ENCODE peak calls at places on chromosomes 6 and 20, in ten cellular contexts. D, F, M, Y, K, J, W, S, H and V are unnamed samples.

GRCh38 chr6:88120635-88121034 is 45.5 kb downstream of the CNR1 start:
- DNase-seq in D (no peak), S (no peak), W (no peak), K (no peak), M (no peak), J (no peak), F (no peak), Y (no peak), H (no peak), V (no peak)

GRCh38 chr6:154197176-154197850 is 158.3 kb downstream of the OPRM1 start:
- DNase-seq in F (no peak), S (no peak), Y (no peak), K (no peak), H (no peak), D (no peak), M (no peak), J (no peak), W (no peak), V (no peak)

GRCh38 chr20:57425150-57426013 is 34.2 kb downstream of the RBM38 start:
- DNase-seq in H (no peak), K (no peak), M (no peak), D (no peak), J (no peak), Y (no peak), F (no peak), S (no peak), W (peak; percentile 28), V (peak; percentile 58)

GRCh38 chr6:107670792-107671199 is 153.3 kb downstream of the SCML4 start:
- DNase-seq in W (peak; percentile 30), K (peak; percentile 22), D (no peak), Y (peak; percentile 79), F (no peak), S (no peak), H (peak; percentile 47), J (peak; percentile 60), M (no peak), V (peak; percentile 82)

GRCh38 chr6:71527831-71528377 is 239.3 kb downstream of the OGFRL1 start:
- DNase-seq in S (no peak), W (no peak), H (no peak), F (no peak), M (no peak), Y (no peak), D (no peak), K (no peak), J (no peak), V (no peak)

GRCh38 chr6:16922282-16922681 is 161.0 kb upstream of the ATXN1 start:
- DNase-seq in F (no peak), Y (no peak), M (no peak), K (no peak), W (no peak), S (no peak), J (peak; percentile 16), H (no peak), D (no peak), V (no peak)

GRCh38 chr20:43925786-43926185 is 11.1 kb downstream of the TOX2 start:
- DNase-seq in J (no peak), F (peak; percentile 61), D (no peak), H (no peak), K (no peak), Y (no peak), M (no peak), W (no peak), S (no peak), V (no peak)

GRCh38 chr6:119587537-119587936 is 238.0 kb upstream of the MAN1A1 start:
- DNase-seq in M (no peak), Y (no peak), D (peak; percentile 3), K (no peak), H (no peak), S (no peak), J (peak; percentile 17), W (no peak), F (no peak), V (no peak)

GRCh38 chr6:21594427-21595264 is 1.1 kb downstream of the SOX4 start:
- DNase-seq in S (peak; percentile 60), D (no peak), K (peak; percentile 76), M (no peak), H (peak; percentile 61), W (peak; percentile 64), F (peak; percentile 89), J (peak; percentile 33), Y (peak; percentile 55), V (peak; percentile 75)

GRCh38 chr20:53737404-53738038 is 143.9 kb upstream of the ZNF217 start:
- DNase-seq in S (no peak), W (no peak), D (no peak), K (no peak), M (no peak), F (no peak), J (peak; percentile 22), Y (no peak), H (no peak), V (peak; percentile 62)

GRCh38 chr6:1574895-1575212 is 34.9 kb upstream of the FOXC1 start:
- DNase-seq in K (no peak), D (no peak), Y (no peak), W (no peak), J (peak; percentile 38), F (no peak), S (no peak), H (no peak), M (no peak), V (no peak)

GRCh38 chr6:150266963-150267685 is 101.7 kb upstream of the IYD start:
- DNase-seq in M (no peak), S (no peak), F (no peak), J (no peak), W (no peak), H (no peak), D (no peak), K (no peak), Y (no peak), V (no peak)

GRCh38 chr6:149246691-149247384 is 70.7 kb upstream of the TAB2 start:
- DNase-seq in J (no peak), S (no peak), F (no peak), W (no peak), D (no peak), H (no peak), M (no peak), K (no peak), Y (peak; percentile 32), V (peak; percentile 86)

GRCh38 chr6:33994198-33995045 is 151.5 kb downstream of the GRM4 start:
- DNase-seq in W (no peak), Y (no peak), D (no peak), F (no peak), M (no peak), S (no peak), K (no peak), H (no peak), J (no peak), V (no peak)

GRCh38 chr20:18007534-18008292 is 38.9 kb downstream of the MGME1 start:
- DNase-seq in K (no peak), M (no peak), Y (peak; percentile 15), D (no peak), H (no peak), J (no peak), S (peak; percentile 29), W (no peak), F (no peak), V (no peak)

GRCh38 chr6:39050453-39051112 is 2.0 kb downstream of the GLP1R start:
- DNase-seq in Y (no peak), D (no peak), H (no peak), M (no peak), F (no peak), J (no peak), W (no peak), S (no peak), K (no peak), V (no peak)

GRCh38 chr20:25984933-25985332 is 288.3 kb upstream of the ZNF337 start:
- DNase-seq in S (no peak), M (no peak), F (peak; percentile 73), K (peak; percentile 19), J (no peak), D (peak; percentile 16), H (no peak), Y (peak; percentile 70), W (no peak), V (no peak)
- H3K4me3 ChIP-seq in S (peak overlapping the region; percentile 33), M (peak overlapping the region; percentile 1), F (peak overlapping the region; percentile 8), K (no peak overlapping the region), J (no peak overlapping the region), D (peak overlapping the region; percentile 14), H (no peak overlapping the region), Y (peak overlapping the region; percentile 48), W (no peak overlapping the region), V (no peak overlapping the region)

DNA sequence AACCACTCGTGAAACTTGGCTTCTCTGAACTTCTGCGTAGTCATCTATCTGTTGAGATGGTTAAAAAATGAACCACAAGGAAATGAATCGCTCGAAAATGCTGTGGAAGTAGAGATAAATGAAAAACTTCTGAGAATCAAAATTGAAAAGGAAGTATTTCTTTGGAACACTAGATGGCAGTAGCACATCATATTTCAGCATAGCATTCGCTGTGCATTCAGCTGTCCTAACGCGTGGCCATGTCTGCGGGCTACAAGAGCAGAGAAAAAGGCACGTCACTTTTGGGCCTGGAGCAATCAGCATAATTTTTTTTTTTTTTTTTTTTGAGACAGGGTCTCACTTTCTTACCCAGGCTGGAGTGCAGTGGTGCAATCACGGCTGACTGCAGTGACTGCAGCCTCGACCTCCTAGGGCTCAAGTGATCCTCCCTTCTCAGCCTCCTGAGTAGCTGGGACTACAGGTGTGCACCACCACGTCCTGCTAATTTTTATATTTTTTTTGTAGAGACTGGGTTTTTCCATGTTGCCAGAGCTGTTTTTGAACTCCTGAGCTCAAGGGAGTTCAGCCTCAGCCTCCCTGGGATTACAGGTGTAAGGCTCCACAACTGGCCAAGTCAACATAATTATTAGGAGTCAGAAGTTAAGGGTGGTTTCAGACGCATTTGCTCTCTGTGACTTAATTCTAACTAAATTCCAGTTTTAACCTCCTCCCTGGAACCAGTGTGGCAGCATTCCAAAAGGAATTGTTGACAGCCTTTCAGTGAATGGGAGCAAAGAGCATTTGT is 8.8 kb upstream of the PERP start:
- DNase-seq in D (peak; percentile 44), H (peak; percentile 45), Y (peak; percentile 38), W (peak; percentile 81), K (peak; percentile 83), S (peak; percentile 50), J (peak; percentile 85), M (no peak), F (no peak), V (peak; percentile 71)
- TF ChIP-seq CTCF in D (peak; percentile 40), H (peak; percentile 80), Y (peak; percentile 77), W (peak; percentile 83), K (peak; percentile 54), S (peak; percentile 85), J (peak; percentile 85), M (peak; percentile 75), F (peak; percentile 73), V (peak; percentile 54)

DNA sequence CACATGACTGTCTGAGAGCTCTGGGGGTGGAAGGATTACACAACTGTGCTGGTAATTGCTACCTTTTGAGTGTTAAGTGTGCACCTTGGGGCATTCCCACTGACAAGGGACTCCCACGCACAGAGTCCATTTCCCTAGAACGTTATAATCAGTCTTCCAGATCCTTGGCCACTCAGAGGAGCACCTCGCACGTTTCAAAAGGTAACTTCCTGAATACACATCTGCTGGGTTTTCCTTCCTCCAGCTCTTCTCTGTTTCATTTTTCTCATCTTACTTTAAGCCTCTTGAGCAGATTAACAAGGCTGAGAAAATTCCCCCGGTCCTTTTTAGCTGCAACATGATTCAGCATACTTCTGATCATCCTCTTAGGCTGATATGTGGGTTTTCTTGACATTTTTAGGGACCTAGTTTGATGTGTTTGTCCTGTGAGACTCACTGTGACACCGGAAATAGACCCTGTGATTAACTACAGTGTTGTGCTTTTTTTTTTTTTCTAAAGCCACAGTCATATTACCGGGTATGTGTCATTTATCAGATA is 98.4 kb upstream of the DUSP22 start:
- DNase-seq in H (no peak), D (no peak), J (no peak), F (no peak), W (no peak), S (no peak), M (no peak), K (no peak), Y (no peak), V (peak; percentile 90)
- H3K4me3 ChIP-seq in H (no peak overlapping the region), D (no peak overlapping the region), J (no peak overlapping the region), F (no peak overlapping the region), W (no peak overlapping the region), S (no peak overlapping the region), M (no peak overlapping the region), K (no peak overlapping the region), Y (no peak overlapping the region), V (peak overlapping the region; percentile 29)

GRCh38 chr6:94323853-94324252 is 904.5 kb upstream of the EPHA7 start:
- DNase-seq in K (peak; percentile 13), D (no peak), S (no peak), J (peak; percentile 66), Y (no peak), H (no peak), M (no peak), F (no peak), W (peak; percentile 29), V (peak; percentile 5)
- TF ChIP-seq CTCF in K (no peak), D (no peak), S (no peak), J (peak; percentile 58), Y (no peak), H (no peak), M (no peak), F (no peak), W (peak; percentile 38), V (no peak)